ENCODE peak calls at places on chromosomes 2 and 18, in four cellular contexts. One of them, this sample, is unnamed.

GRCh38 chr2:229445013-229445412 is 173.9 kb upstream of the PID1 start:
- DNase-seq in H1: peak; percentile 13
- DNase-seq in GM12878: no peak
- DNase-seq in A549: peak; percentile 95
- DNase-seq in this sample: no peak

GRCh38 chr18:58129019-58129374 is 85.0 kb downstream of the NEDD4L start:
- DNase-seq in A549: no peak
- DNase-seq in H1: no peak
- DNase-seq in GM12878: no peak
- DNase-seq in this sample: no peak

GRCh38 chr18:46174317-46175039 is 70.3 kb downstream of the HAUS1 start:
- DNase-seq in GM12878: no peak
- DNase-seq in A549: no peak
- DNase-seq in H1: no peak
- DNase-seq in this sample: no peak

GRCh38 chr2:233314180-233314579 is 6.6 kb downstream of the SAG start:
- DNase-seq in GM12878: no peak
- DNase-seq in H1: no peak
- DNase-seq in A549: no peak
- DNase-seq in this sample: no peak

GRCh38 chr2:141133883-141134282 is 996.9 kb downstream of the LRP1B start:
- DNase-seq in H1: no peak
- DNase-seq in A549: no peak
- DNase-seq in GM12878: no peak
- DNase-seq in this sample: no peak

GRCh38 chr18:9742588-9743131 is 34.6 kb downstream of the RAB31 start:
- DNase-seq in GM12878: no peak
- DNase-seq in H1: no peak
- DNase-seq in A549: peak; percentile 32
- DNase-seq in this sample: no peak

GRCh38 chr2:148184967-148185366 is 164.1 kb downstream of the MBD5 start:
- DNase-seq in H1: no peak
- DNase-seq in A549: no peak
- DNase-seq in GM12878: no peak
- DNase-seq in this sample: no peak

GRCh38 chr2:144452169-144453038 is 67.5 kb downstream of the ZEB2 start:
- DNase-seq in A549: peak; percentile 27
- DNase-seq in GM12878: no peak
- DNase-seq in H1: no peak
- DNase-seq in this sample: peak; percentile 49

GRCh38 chr2:54724560-54725342 is 1.3 kb downstream of the EML6 start:
- DNase-seq in H1: no peak
- DNase-seq in GM12878: no peak
- DNase-seq in A549: no peak
- DNase-seq in this sample: peak; percentile 22

GRCh38 chr2:27073782-27074181 is 2.3 kb upstream of the OST4 start:
- DNase-seq in GM12878: no peak
- DNase-seq in H1: no peak
- DNase-seq in A549: no peak
- DNase-seq in this sample: no peak

GRCh38 chr2:9333591-9334171 is 89.6 kb downstream of the ITGB1BP1 start:
- DNase-seq in A549: peak; percentile 83
- DNase-seq in GM12878: no peak
- DNase-seq in H1: peak; percentile 21
- DNase-seq in this sample: peak; percentile 35

GRCh38 chr2:80026040-80026729 is 278.4 kb downstream of the LRRTM1 start:
- DNase-seq in GM12878: no peak
- DNase-seq in H1: no peak
- DNase-seq in A549: no peak
- DNase-seq in this sample: no peak

GRCh38 chr2:58515827-58516574 is 274.9 kb upstream of the FANCL start:
- DNase-seq in A549: no peak
- DNase-seq in H1: no peak
- DNase-seq in GM12878: no peak
- DNase-seq in this sample: no peak

GRCh38 chr2:20757405-20758090 is 65.4 kb downstream of the LDAH start:
- DNase-seq in GM12878: no peak
- DNase-seq in A549: no peak
- DNase-seq in H1: no peak
- DNase-seq in this sample: no peak

GRCh38 chr2:240685771-240686371 is 3.2 kb upstream of the AQP12B start:
- DNase-seq in H1: no peak
- DNase-seq in A549: no peak
- DNase-seq in GM12878: no peak
- DNase-seq in this sample: peak; percentile 7

GRCh38 chr2:15471606-15472005 is 89.5 kb downstream of the NBAS start:
- DNase-seq in GM12878: no peak
- DNase-seq in A549: peak; percentile 29
- DNase-seq in H1: no peak
- DNase-seq in this sample: no peak

GRCh38 chr18:28357785-28358401 is 181.0 kb upstream of the CDH2 start:
- DNase-seq in H1: peak; percentile 25
- DNase-seq in A549: peak; percentile 16
- DNase-seq in GM12878: no peak
- DNase-seq in this sample: no peak

GRCh38 chr2:55802067-55802466 is 108.4 kb upstream of the PNPT1 start:
- DNase-seq in H1: no peak
- DNase-seq in GM12878: no peak
- DNase-seq in A549: no peak
- DNase-seq in this sample: no peak

GRCh38 chr2:55796121-55796520 is 102.5 kb upstream of the PNPT1 start:
- DNase-seq in GM12878: no peak
- DNase-seq in A549: no peak
- DNase-seq in H1: no peak
- DNase-seq in this sample: no peak
- TF ChIP-seq HDAC2 in GM12878: no peak
- TF ChIP-seq HDAC2 in A549: no peak
- TF ChIP-seq HDAC2 in H1: no peak
- TF ChIP-seq HDAC2 in this sample: no peak

DNA sequence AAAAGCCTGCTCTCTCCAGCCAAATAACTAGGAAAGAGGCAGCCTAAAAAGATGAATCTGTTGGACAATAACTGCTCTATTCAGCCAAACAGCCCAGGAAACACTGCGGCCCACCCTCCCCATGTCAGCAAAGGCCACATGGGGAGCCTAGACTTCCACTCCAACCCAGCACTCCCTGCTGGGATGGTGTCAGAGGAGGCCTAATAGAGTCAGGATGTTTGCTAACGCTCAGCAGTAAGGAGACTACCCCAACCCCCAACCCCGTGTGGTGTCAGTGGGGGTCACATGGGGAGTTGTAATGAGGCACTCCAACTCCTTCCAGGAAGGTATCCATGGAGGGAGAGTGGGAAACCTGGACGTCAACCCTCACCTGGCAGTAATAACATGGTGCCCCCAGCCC is 41.6 kb downstream of the ZBTB7C start:
- DNase-seq in H1: no peak
- DNase-seq in A549: no peak
- DNase-seq in GM12878: no peak
- DNase-seq in this sample: no peak
- TF ChIP-seq HDAC2 in H1: no peak
- TF ChIP-seq HDAC2 in A549: no peak
- TF ChIP-seq HDAC2 in GM12878: no peak
- TF ChIP-seq HDAC2 in this sample: no peak

GRCh38 chr2:234533631-234534030 is 36.8 kb upstream of the ARL4C start:
- DNase-seq in GM12878: no peak
- DNase-seq in A549: no peak
- DNase-seq in H1: no peak
- DNase-seq in this sample: no peak
- TF ChIP-seq HDAC2 in GM12878: no peak
- TF ChIP-seq HDAC2 in A549: no peak
- TF ChIP-seq HDAC2 in H1: no peak
- TF ChIP-seq HDAC2 in this sample: no peak

GRCh38 chr2:75607988-75608683 is 38.4 kb upstream of the MRPL19 start:
- DNase-seq in H1: no peak
- DNase-seq in A549: no peak
- DNase-seq in GM12878: no peak
- DNase-seq in this sample: no peak
- TF ChIP-seq HDAC2 in H1: no peak
- TF ChIP-seq HDAC2 in A549: no peak
- TF ChIP-seq HDAC2 in GM12878: no peak
- TF ChIP-seq HDAC2 in this sample: no peak

DNA sequence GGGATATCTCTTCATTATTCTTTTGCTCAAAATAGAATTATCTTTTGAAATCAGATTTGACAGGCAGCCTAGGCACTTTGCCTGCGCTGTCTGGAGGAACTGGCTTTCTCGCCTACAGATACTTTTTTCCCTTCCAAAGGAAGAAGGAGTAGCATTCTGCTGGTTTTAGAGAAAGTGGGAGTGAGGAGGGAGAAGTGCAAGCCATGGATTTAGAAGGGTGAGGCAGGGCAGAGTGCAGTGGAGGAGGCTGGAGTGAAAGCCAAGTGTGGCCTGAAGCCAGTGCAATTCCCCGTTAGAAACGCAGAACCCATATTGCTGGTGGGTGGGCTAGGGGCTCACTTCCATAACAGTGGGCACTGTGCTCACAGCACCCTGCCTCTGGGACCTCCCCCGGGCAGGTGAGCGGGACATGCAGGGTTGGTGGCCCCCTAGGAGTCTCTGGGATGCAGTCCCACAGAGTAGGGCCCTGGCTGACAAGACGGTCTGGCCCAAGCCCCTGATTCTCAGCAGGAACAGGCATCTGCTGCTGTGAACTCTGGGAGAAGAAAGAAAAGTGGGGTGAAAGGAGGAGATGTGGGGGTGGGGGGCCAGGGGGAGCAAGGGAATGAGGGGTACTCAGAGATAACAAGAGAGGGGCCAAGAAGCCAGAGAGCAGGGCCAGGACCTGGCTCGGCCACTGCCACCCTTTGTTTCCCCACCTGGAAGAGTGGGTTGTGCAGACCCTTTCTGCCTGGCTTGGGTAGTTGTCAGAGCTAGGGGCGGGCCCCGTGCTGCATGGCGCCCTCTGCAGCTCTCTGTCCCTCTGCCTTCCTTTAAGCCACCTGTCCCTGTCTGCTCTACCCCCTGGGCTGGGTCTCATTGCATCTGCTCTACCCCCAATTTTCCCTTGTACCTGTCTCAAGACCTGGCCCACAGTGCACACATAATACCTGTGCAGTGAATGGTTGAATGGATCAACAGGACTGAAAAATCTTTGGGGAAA is 273.5 kb upstream of the HS6ST1 start:
- DNase-seq in GM12878: no peak
- DNase-seq in H1: no peak
- DNase-seq in A549: no peak
- DNase-seq in this sample: no peak
- TF ChIP-seq HDAC2 in GM12878: no peak
- TF ChIP-seq HDAC2 in H1: no peak
- TF ChIP-seq HDAC2 in A549: no peak
- TF ChIP-seq HDAC2 in this sample: no peak

DNA sequence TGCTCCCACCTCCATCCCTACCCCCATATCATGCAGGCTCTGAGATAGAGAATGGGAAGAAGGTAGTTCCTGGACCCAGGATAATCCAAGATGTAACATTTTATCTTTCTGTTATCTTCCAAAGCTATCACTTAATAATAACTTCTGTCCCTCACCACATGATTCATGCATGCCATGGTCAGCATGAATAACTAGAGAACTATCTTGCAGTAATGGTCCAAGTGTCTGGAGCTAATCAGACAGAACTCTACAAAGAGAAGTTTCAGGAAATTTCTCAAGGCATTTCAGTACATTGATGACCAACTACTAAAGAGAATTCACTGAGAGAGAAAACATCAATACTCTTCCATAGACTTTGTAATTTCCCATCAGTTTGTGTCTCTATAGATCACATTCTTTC is 1469.7 kb upstream of the PIK3C3 start:
- DNase-seq in GM12878: no peak
- DNase-seq in A549: no peak
- DNase-seq in H1: no peak
- DNase-seq in this sample: no peak
- TF ChIP-seq HDAC2 in GM12878: no peak
- TF ChIP-seq HDAC2 in A549: no peak
- TF ChIP-seq HDAC2 in H1: no peak
- TF ChIP-seq HDAC2 in this sample: no peak

DNA sequence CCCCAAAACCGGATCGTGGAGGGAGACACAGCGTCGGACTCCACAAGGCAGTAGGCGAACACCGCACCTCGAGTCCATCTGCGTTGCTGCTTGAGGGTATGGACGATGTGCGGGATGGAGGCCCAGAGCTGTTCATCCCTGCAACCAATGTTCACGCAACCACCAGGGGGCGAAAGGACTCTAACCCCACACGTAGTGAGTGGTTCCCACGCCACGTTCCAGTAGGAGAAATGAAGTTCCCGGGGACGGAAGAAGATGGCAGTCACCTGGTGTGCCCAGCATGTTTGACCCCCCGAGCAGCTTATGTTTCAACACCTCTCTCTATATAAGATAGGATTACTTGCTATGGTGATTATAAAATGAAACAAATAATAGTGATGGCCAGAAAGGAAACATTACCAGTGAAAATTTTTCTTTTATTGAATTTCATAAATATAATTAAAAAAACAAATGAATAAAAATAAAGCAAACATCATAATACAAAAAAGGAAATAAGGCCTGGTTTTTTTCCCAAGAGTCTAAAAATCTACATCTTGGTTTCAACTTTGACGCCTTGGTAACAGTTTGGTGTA is 184.3 kb downstream of the SH3BP4 start:
- DNase-seq in GM12878: no peak
- DNase-seq in H1: peak; percentile 34
- DNase-seq in A549: peak; percentile 90
- DNase-seq in this sample: peak; percentile 57
- TF ChIP-seq HDAC2 in GM12878: no peak
- TF ChIP-seq HDAC2 in H1: peak; percentile 74
- TF ChIP-seq HDAC2 in A549: no peak
- TF ChIP-seq HDAC2 in this sample: no peak

GRCh38 chr2:173171924-173172643 is 96.4 kb downstream of the MAP3K20 start:
- DNase-seq in H1: no peak
- DNase-seq in GM12878: no peak
- DNase-seq in A549: peak; percentile 50
- DNase-seq in this sample: no peak

DNA sequence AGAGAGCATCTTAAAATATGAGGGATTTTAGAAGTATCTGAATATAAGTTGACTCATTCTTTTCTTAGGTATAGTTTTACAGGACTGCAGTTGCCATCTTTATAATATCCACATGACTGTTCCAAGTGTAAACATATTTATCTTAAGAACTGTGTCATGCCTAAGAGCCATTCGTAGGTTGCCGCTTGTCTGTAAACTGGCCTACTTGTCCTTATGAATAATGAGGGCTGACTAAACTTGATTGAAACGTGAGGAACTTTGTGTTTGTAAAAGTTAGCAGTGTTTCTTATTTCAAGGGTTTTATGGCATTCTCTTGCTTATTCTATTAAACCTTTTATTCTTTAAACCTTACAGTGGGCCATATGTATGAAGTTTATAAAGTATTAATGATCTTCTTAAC is 99.6 kb downstream of the MAP3K20 start:
- DNase-seq in GM12878: no peak
- DNase-seq in H1: no peak
- DNase-seq in A549: peak; percentile 68
- DNase-seq in this sample: no peak
- TF ChIP-seq HDAC2 in GM12878: no peak
- TF ChIP-seq HDAC2 in H1: no peak
- TF ChIP-seq HDAC2 in A549: no peak
- TF ChIP-seq HDAC2 in this sample: no peak

This sample was measured in K562.